ENCODE peak calls at places on chromosomes 4 and X, in six cellular contexts. One of them, this sample, is unnamed.

GRCh38 chr4:25783943-25784342 is 78.8 kb downstream of the SEL1L3 start:
- DNase-seq in HepG2: no peak
- DNase-seq in A549: no peak
- DNase-seq in GM12878: no peak
- DNase-seq in K562: no peak
- DNase-seq in endothelial cell of umbilical vein: no peak
- DNase-seq in this sample: peak; percentile 91

GRCh38 chr4:8334786-8335460 is 65.4 kb downstream of the HTRA3 start:
- DNase-seq in HepG2: peak; percentile 54
- DNase-seq in A549: no peak
- DNase-seq in GM12878: no peak
- DNase-seq in K562: no peak
- DNase-seq in endothelial cell of umbilical vein: no peak
- DNase-seq in this sample: no peak

GRCh38 chr4:2860391-2861348 is 17.0 kb downstream of the ADD1 start:
- DNase-seq in HepG2: peak; percentile 95
- DNase-seq in A549: no peak
- DNase-seq in GM12878: no peak
- DNase-seq in K562: peak; percentile 17
- DNase-seq in endothelial cell of umbilical vein: peak; percentile 82
- DNase-seq in this sample: no peak

GRCh38 chr4:180356766-180357165 is 1886.4 kb upstream of the TENM3 start:
- DNase-seq in HepG2: no peak
- DNase-seq in A549: no peak
- DNase-seq in GM12878: no peak
- DNase-seq in K562: no peak
- DNase-seq in endothelial cell of umbilical vein: no peak
- DNase-seq in this sample: no peak

GRCh38 chrX:826448-826847 is 195.9 kb downstream of the SHOX start:
- DNase-seq in HepG2: no peak
- DNase-seq in A549: no peak
- DNase-seq in GM12878: no peak
- DNase-seq in K562: no peak
- DNase-seq in endothelial cell of umbilical vein: no peak
- DNase-seq in this sample: no peak

GRCh38 chr4:98546910-98547544 is 111.4 kb downstream of the TSPAN5 start:
- DNase-seq in HepG2: no peak
- DNase-seq in A549: no peak
- DNase-seq in GM12878: no peak
- DNase-seq in K562: no peak
- DNase-seq in endothelial cell of umbilical vein: peak; percentile 59
- DNase-seq in this sample: no peak

GRCh38 chr4:124953059-124953850 is 240.7 kb upstream of the ANKRD50 start:
- DNase-seq in HepG2: no peak
- DNase-seq in A549: no peak
- DNase-seq in GM12878: no peak
- DNase-seq in K562: no peak
- DNase-seq in endothelial cell of umbilical vein: peak; percentile 49
- DNase-seq in this sample: no peak

GRCh38 chrX:150854856-150855255 is 43.6 kb downstream of the CD99L2 start:
- DNase-seq in HepG2: no peak
- DNase-seq in A549: no peak
- DNase-seq in GM12878: no peak
- DNase-seq in K562: no peak
- DNase-seq in endothelial cell of umbilical vein: no peak
- DNase-seq in this sample: no peak

GRCh38 chr4:38894340-38894982 is 26.9 kb downstream of the FAM114A1 start:
- DNase-seq in HepG2: no peak
- DNase-seq in A549: no peak
- DNase-seq in GM12878: no peak
- DNase-seq in K562: no peak
- DNase-seq in endothelial cell of umbilical vein: no peak
- DNase-seq in this sample: peak; percentile 15

GRCh38 chrX:153646620-153647373 is at the start of gene DUSP9:
- DNase-seq in HepG2: peak; percentile 83
- DNase-seq in A549: peak; percentile 69
- DNase-seq in GM12878: no peak
- DNase-seq in K562: peak; percentile 79
- DNase-seq in endothelial cell of umbilical vein: peak; percentile 17
- DNase-seq in this sample: peak; percentile 57

GRCh38 chr4:156515295-156515694 is 456.3 kb downstream of the PDGFC start:
- DNase-seq in HepG2: no peak
- DNase-seq in A549: no peak
- DNase-seq in GM12878: no peak
- DNase-seq in K562: no peak
- DNase-seq in endothelial cell of umbilical vein: peak; percentile 10
- DNase-seq in this sample: peak; percentile 16

GRCh38 chrX:115093206-115093605 is 75.8 kb upstream of the IL13RA2 start:
- DNase-seq in HepG2: no peak
- DNase-seq in A549: no peak
- DNase-seq in GM12878: no peak
- DNase-seq in K562: no peak
- DNase-seq in endothelial cell of umbilical vein: no peak
- DNase-seq in this sample: no peak

GRCh38 chr4:77453911-77454310 is 151.7 kb upstream of the CXCL13 start:
- DNase-seq in HepG2: no peak
- DNase-seq in A549: no peak
- DNase-seq in GM12878: no peak
- DNase-seq in K562: no peak
- DNase-seq in endothelial cell of umbilical vein: no peak
- DNase-seq in this sample: no peak

GRCh38 chr4:55336138-55337034 is 9.7 kb upstream of the SRD5A3 start:
- DNase-seq in HepG2: no peak
- DNase-seq in A549: no peak
- DNase-seq in GM12878: no peak
- DNase-seq in K562: peak; percentile 27
- DNase-seq in endothelial cell of umbilical vein: no peak
- DNase-seq in this sample: peak; percentile 88

GRCh38 chr4:120331486-120332281 is 265.0 kb upstream of the MAD2L1 start:
- DNase-seq in HepG2: no peak
- DNase-seq in A549: no peak
- DNase-seq in GM12878: no peak
- DNase-seq in K562: no peak
- DNase-seq in endothelial cell of umbilical vein: no peak
- DNase-seq in this sample: no peak

GRCh38 chr4:54539500-54540029 is 118.2 kb upstream of the KIT start:
- DNase-seq in HepG2: peak; percentile 6
- DNase-seq in A549: peak; percentile 6
- DNase-seq in GM12878: no peak
- DNase-seq in K562: peak; percentile 26
- DNase-seq in endothelial cell of umbilical vein: peak; percentile 38
- DNase-seq in this sample: no peak

GRCh38 chr4:4501678-4502077 is 40.2 kb downstream of the STX18 start:
- DNase-seq in HepG2: no peak
- DNase-seq in A549: no peak
- DNase-seq in GM12878: no peak
- DNase-seq in K562: no peak
- DNase-seq in endothelial cell of umbilical vein: no peak
- DNase-seq in this sample: no peak

GRCh38 chr4:127632420-127633403 is at the start of gene INTU:
- DNase-seq in HepG2: peak; percentile 93
- DNase-seq in A549: peak; percentile 87
- DNase-seq in GM12878: no peak
- DNase-seq in K562: peak; percentile 93
- DNase-seq in endothelial cell of umbilical vein: peak; percentile 97
- DNase-seq in this sample: peak; percentile 88

GRCh38 chr4:182918044-182918607 is 940 bp upstream of the DCTD start:
- DNase-seq in HepG2: no peak
- DNase-seq in A549: no peak
- DNase-seq in GM12878: peak; percentile 65
- DNase-seq in K562: no peak
- DNase-seq in endothelial cell of umbilical vein: no peak
- DNase-seq in this sample: no peak

GRCh38 chr4:107442538-107443083 is 277.4 kb downstream of the PAPSS1 start:
- DNase-seq in HepG2: no peak
- DNase-seq in A549: no peak
- DNase-seq in GM12878: no peak
- DNase-seq in K562: no peak
- DNase-seq in endothelial cell of umbilical vein: no peak
- DNase-seq in this sample: no peak

GRCh38 chrX:56281789-56282188 is 49.6 kb downstream of the KLF8 start:
- DNase-seq in HepG2: peak; percentile 8
- DNase-seq in A549: peak; percentile 1
- DNase-seq in GM12878: no peak
- DNase-seq in K562: no peak
- DNase-seq in endothelial cell of umbilical vein: peak; percentile 20
- DNase-seq in this sample: peak; percentile 28

GRCh38 chr4:183920512-183920911 is 15.4 kb downstream of the STOX2 start:
- DNase-seq in HepG2: no peak
- DNase-seq in A549: no peak
- DNase-seq in GM12878: no peak
- DNase-seq in K562: no peak
- DNase-seq in endothelial cell of umbilical vein: no peak
- DNase-seq in this sample: peak; percentile 54

GRCh38 chr4:185718578-185719492 is 93.2 kb downstream of the SORBS2 start:
- DNase-seq in HepG2: no peak
- DNase-seq in A549: no peak
- DNase-seq in GM12878: no peak
- DNase-seq in K562: no peak
- DNase-seq in endothelial cell of umbilical vein: no peak
- DNase-seq in this sample: no peak

DNA sequence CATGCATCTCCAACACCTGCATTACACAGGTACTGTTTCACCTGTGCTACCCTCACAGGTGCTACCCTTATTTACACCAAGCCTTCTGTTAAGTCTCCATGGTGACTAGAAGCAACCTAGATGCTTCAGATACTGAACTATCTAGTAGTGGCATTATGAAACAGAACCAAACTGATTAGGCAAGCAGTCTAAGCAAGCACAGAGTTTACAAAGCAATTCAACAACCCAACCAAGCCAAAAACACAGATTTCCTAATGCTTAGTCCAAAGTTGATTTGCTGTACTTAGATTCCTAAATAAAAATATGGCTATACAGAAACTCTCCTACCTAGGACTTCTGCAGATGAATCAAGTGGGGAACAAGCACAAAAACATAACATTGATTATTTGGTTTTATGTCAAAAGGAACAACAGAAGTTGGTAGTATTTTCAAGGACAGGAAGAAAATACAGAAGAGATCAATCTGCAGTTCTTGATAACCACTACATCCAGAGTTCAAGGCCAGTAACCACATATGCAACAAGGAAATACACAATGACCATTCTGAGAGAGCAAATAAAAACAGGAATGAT is 3.2 kb downstream of the TAPT1 start:
- DNase-seq in HepG2: peak; percentile 77
- DNase-seq in A549: no peak
- DNase-seq in GM12878: no peak
- DNase-seq in K562: no peak
- DNase-seq in endothelial cell of umbilical vein: no peak
- DNase-seq in this sample: no peak
- TF ChIP-seq CTCF in HepG2: no peak
- TF ChIP-seq CTCF in A549: no peak
- TF ChIP-seq CTCF in GM12878: no peak
- TF ChIP-seq CTCF in K562: no peak
- TF ChIP-seq CTCF in endothelial cell of umbilical vein: no peak
- TF ChIP-seq CTCF in this sample: no peak

DNA sequence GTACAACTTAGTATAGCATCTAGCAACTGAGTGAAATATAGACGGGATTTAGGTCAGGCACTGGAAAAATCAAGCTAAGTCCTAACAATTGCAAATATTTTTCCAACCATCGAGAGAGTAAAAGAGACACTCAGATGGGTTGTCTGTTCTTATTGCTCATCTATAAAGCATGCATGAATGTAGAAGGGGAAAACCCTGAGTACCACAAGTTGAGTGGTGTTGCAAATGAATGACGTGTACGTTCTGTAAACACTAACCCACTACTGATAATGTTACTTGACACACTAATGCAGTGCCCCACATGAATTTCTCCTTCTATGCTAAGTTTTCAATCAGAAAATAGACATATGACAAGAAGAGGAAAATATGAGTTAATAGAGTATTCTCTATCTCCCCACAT is 211.2 kb downstream of the COX18 start:
- DNase-seq in HepG2: no peak
- DNase-seq in A549: no peak
- DNase-seq in GM12878: no peak
- DNase-seq in K562: no peak
- DNase-seq in endothelial cell of umbilical vein: no peak
- DNase-seq in this sample: no peak
- TF ChIP-seq MYC in HepG2: no peak
- TF ChIP-seq MYC in A549: no peak
- TF ChIP-seq MYC in GM12878: no peak
- TF ChIP-seq MYC in K562: no peak
- TF ChIP-seq MYC in endothelial cell of umbilical vein: no peak
- TF ChIP-seq MYC in this sample: no peak

GRCh38 chrX:78029663-78030062 is 60.2 kb upstream of the PGAM4 start:
- DNase-seq in HepG2: peak; percentile 11
- DNase-seq in A549: peak; percentile 6
- DNase-seq in GM12878: no peak
- DNase-seq in K562: peak; percentile 5
- DNase-seq in endothelial cell of umbilical vein: peak; percentile 32
- DNase-seq in this sample: peak; percentile 57
- TF ChIP-seq CTCF in HepG2: peak; percentile 69
- TF ChIP-seq CTCF in A549: peak; percentile 81
- TF ChIP-seq CTCF in GM12878: peak; percentile 41
- TF ChIP-seq CTCF in K562: peak; percentile 51
- TF ChIP-seq CTCF in endothelial cell of umbilical vein: peak; percentile 36
- TF ChIP-seq CTCF in this sample: peak; percentile 51

GRCh38 chr4:40661803-40662202 is 32.1 kb upstream of the RBM47 start:
- DNase-seq in HepG2: no peak
- DNase-seq in A549: no peak
- DNase-seq in GM12878: no peak
- DNase-seq in K562: no peak
- DNase-seq in endothelial cell of umbilical vein: no peak
- DNase-seq in this sample: no peak
- TF ChIP-seq MYC in HepG2: no peak
- TF ChIP-seq MYC in A549: no peak
- TF ChIP-seq MYC in GM12878: no peak
- TF ChIP-seq MYC in K562: no peak
- TF ChIP-seq MYC in endothelial cell of umbilical vein: no peak
- TF ChIP-seq MYC in this sample: no peak

GRCh38 chr4:17164656-17165055 is 266.2 kb upstream of the LDB2 start:
- DNase-seq in HepG2: no peak
- DNase-seq in A549: no peak
- DNase-seq in GM12878: no peak
- DNase-seq in K562: no peak
- DNase-seq in endothelial cell of umbilical vein: no peak
- DNase-seq in this sample: no peak
- TF ChIP-seq CTCF in HepG2: no peak
- TF ChIP-seq CTCF in A549: no peak
- TF ChIP-seq CTCF in GM12878: no peak
- TF ChIP-seq CTCF in K562: no peak
- TF ChIP-seq CTCF in endothelial cell of umbilical vein: no peak
- TF ChIP-seq CTCF in this sample: no peak

This sample was measured in NB4.